ENCODE peak calls at places on chromosomes 13 and 19, in eight cellular contexts. V is transverse colon, S is bronchial epithelial cell, N is cardiac fibroblast, J is fibroblast of mammary gland, E is fibroblast of lung, O is AG09309, R is astrocyte of the cerebellum. I is an unnamed sample.

GRCh38 chr13:24651718-24652345 is 28.4 kb upstream of the ATP12A start:
- DNase-seq in V (peak), S (peak), N (no peak), J (no peak), E (no peak), O (no peak), R (no peak), I (no peak)

GRCh38 chr13:30339721-30340366 is 32.5 kb upstream of the KATNAL1 start:
- DNase-seq in V (no peak), S (no peak), N (peak), J (peak), E (no peak), O (no peak), R (no peak), I (peak)

GRCh38 chr13:22278336-22278929 is 607.6 kb downstream of the FGF9 start:
- DNase-seq in V (peak), S (peak), N (peak), J (peak), E (peak), O (no peak), R (no peak), I (no peak)

GRCh38 chr13:33353210-33353609 is 67.7 kb upstream of the STARD13 start:
- DNase-seq in V (peak), S (no peak), N (no peak), J (no peak), E (no peak), O (no peak), R (no peak), I (peak)

GRCh38 chr19:13622727-13623126 is 116.4 kb upstream of the CACNA1A start:
- DNase-seq in V (no peak), S (no peak), N (no peak), J (no peak), E (no peak), O (no peak), R (no peak), I (no peak)

GRCh38 chr19:38266981-38267597 is 2.7 kb downstream of the SPINT2 start:
- DNase-seq in V (peak), S (peak), N (peak), J (no peak), E (peak), O (no peak), R (no peak), I (peak)

GRCh38 chr19:44732235-44733014 is 16.1 kb upstream of the BCL3 start:
- DNase-seq in V (no peak), S (no peak), N (no peak), J (no peak), E (no peak), O (no peak), R (no peak), I (no peak)

GRCh38 chr19:45419396-45419795 is 4.3 kb downstream of the ERCC1 start:
- DNase-seq in V (peak), S (no peak), N (no peak), J (no peak), E (no peak), O (no peak), R (no peak), I (no peak)

GRCh38 chr13:110037925-110038573 is 251.7 kb upstream of the IRS2 start:
- DNase-seq in V (no peak), S (no peak), N (no peak), J (no peak), E (no peak), O (no peak), R (no peak), I (no peak)

GRCh38 chr13:68056816-68057710 is 826.9 kb upstream of the PCDH9 start:
- DNase-seq in V (peak), S (peak), N (peak), J (peak), E (peak), O (no peak), R (peak), I (peak)

GRCh38 chr19:15871570-15871969 is 26.3 kb downstream of the CYP4F2 start:
- DNase-seq in V (peak), S (no peak), N (no peak), J (no peak), E (no peak), O (no peak), R (no peak), I (no peak)

GRCh38 chr19:44794610-44795009 is 14.3 kb upstream of the BCAM start:
- DNase-seq in V (no peak), S (no peak), N (no peak), J (no peak), E (no peak), O (no peak), R (no peak), I (no peak)

GRCh38 chr13:112333756-112334543 is 42.2 kb upstream of the SPACA7 start:
- DNase-seq in V (no peak), S (no peak), N (no peak), J (peak), E (no peak), O (no peak), R (no peak), I (no peak)

GRCh38 chr19:40610396-40611064 is 9.4 kb downstream of the LTBP4 start:
- DNase-seq in V (peak), S (peak), N (no peak), J (no peak), E (no peak), O (no peak), R (no peak), I (no peak)

GRCh38 chr13:106471957-106472543 is 63.4 kb downstream of the EFNB2 start:
- DNase-seq in V (peak), S (peak), N (peak), J (peak), E (peak), O (peak), R (peak), I (peak)

GRCh38 chr13:88623150-88623549 is 952.0 kb downstream of the SLITRK5 start:
- DNase-seq in V (no peak), S (peak), N (no peak), J (no peak), E (no peak), O (no peak), R (no peak), I (peak)

GRCh38 chr13:50400930-50401553 is 385.8 kb downstream of the KCNRG start:
- DNase-seq in V (no peak), S (peak), N (peak), J (peak), E (peak), O (peak), R (no peak), I (peak)

GRCh38 chr19:30229524-30230174 is 142.5 kb upstream of the ZNF536 start:
- DNase-seq in V (no peak), S (no peak), N (no peak), J (no peak), E (no peak), O (no peak), R (no peak), I (no peak)

GRCh38 chr19:46372901-46373572 is 26.1 kb downstream of the PPP5C start:
- DNase-seq in V (no peak), S (peak), N (peak), J (peak), E (no peak), O (no peak), R (no peak), I (peak)

GRCh38 chr19:34320277-34320676 is 44.7 kb upstream of the GPI start:
- DNase-seq in V (no peak), S (no peak), N (no peak), J (no peak), E (no peak), O (no peak), R (no peak), I (no peak)

GRCh38 chr19:2969104-2969504 is 8.3 kb upstream of the TLE6 start:
- DNase-seq in V (peak), S (no peak), N (peak), J (peak), E (peak), O (no peak), R (no peak), I (peak)

GRCh38 chr13:77460195-77460594 is 75.3 kb upstream of the SCEL start:
- DNase-seq in V (no peak), S (no peak), N (peak), J (peak), E (peak), O (no peak), R (no peak), I (peak)

GRCh38 chr13:72952529-72953141 is 106.2 kb upstream of the KLF5 start:
- DNase-seq in V (no peak), S (peak), N (no peak), J (no peak), E (no peak), O (no peak), R (no peak), I (no peak)

GRCh38 chr19:5339950-5340636 is 519 bp downstream of the PTPRS start:
- DNase-seq in V (no peak), S (no peak), N (no peak), J (no peak), E (no peak), O (no peak), R (no peak), I (no peak)

GRCh38 chr13:26968431-26969335 is 202.9 kb downstream of the USP12 start:
- DNase-seq in V (peak), S (no peak), N (no peak), J (peak), E (no peak), O (no peak), R (no peak), I (no peak)

GRCh38 chr13:52053460-52053859 is 29.0 kb downstream of the UTP14C start:
- DNase-seq in V (no peak), S (peak), N (peak), J (no peak), E (no peak), O (no peak), R (no peak), I (no peak)

GRCh38 chr19:4707322-4707721 is 16.3 kb downstream of the DPP9 start:
- DNase-seq in V (no peak), S (no peak), N (no peak), J (no peak), E (no peak), O (no peak), R (no peak), I (no peak)

GRCh38 chr13:50208826-50209335 is 193.6 kb downstream of the KCNRG start:
- DNase-seq in V (peak), S (peak), N (peak), J (peak), E (peak), O (peak), R (peak), I (peak)

GRCh38 chr13:108220042-108220441 is 1.9 kb downstream of the ABHD13 start:
- DNase-seq in V (peak), S (peak), N (no peak), J (no peak), E (no peak), O (no peak), R (no peak), I (no peak)

GRCh38 chr13:46179576-46180368 is 2.2 kb downstream of the LCP1 start:
- DNase-seq in V (peak), S (no peak), N (no peak), J (no peak), E (no peak), O (no peak), R (no peak), I (no peak)

GRCh38 chr13:38662362-38662761 is 24.5 kb upstream of the FREM2 start:
- DNase-seq in V (no peak), S (peak), N (peak), J (peak), E (peak), O (no peak), R (peak), I (peak)

GRCh38 chr19:41994521-41994971 is 516 bp upstream of the ATP1A3 start:
- DNase-seq in V (no peak), S (no peak), N (no peak), J (no peak), E (no peak), O (no peak), R (no peak), I (no peak)

GRCh38 chr13:23934481-23934880 is 37.2 kb upstream of the C1QTNF9B start:
- DNase-seq in V (no peak), S (no peak), N (no peak), J (peak), E (peak), O (peak), R (peak), I (peak)

GRCh38 chr13:24511019-24511823 is 1.4 kb downstream of the PARP4 start:
- DNase-seq in V (peak), S (peak), N (peak), J (peak), E (peak), O (peak), R (peak), I (peak)

GRCh38 chr13:20016649-20017364 is 58.3 kb downstream of the ZMYM2 start:
- DNase-seq in V (no peak), S (no peak), N (no peak), J (no peak), E (no peak), O (no peak), R (no peak), I (no peak)

GRCh38 chr13:60138674-60139073 is 25.1 kb downstream of the DIAPH3 start:
- DNase-seq in V (no peak), S (no peak), N (no peak), J (no peak), E (no peak), O (no peak), R (no peak), I (no peak)

GRCh38 chr13:60137911-60138570 is 25.7 kb downstream of the DIAPH3 start:
- DNase-seq in V (no peak), S (no peak), N (no peak), J (no peak), E (no peak), O (no peak), R (no peak), I (no peak)

GRCh38 chr13:60139272-60139671 is 24.5 kb downstream of the DIAPH3 start:
- DNase-seq in V (no peak), S (peak), N (no peak), J (no peak), E (no peak), O (no peak), R (no peak), I (no peak)

GRCh38 chr13:60135344-60135743 is 28.4 kb downstream of the DIAPH3 start:
- DNase-seq in V (no peak), S (no peak), N (no peak), J (no peak), E (no peak), O (no peak), R (no peak), I (no peak)

DNA sequence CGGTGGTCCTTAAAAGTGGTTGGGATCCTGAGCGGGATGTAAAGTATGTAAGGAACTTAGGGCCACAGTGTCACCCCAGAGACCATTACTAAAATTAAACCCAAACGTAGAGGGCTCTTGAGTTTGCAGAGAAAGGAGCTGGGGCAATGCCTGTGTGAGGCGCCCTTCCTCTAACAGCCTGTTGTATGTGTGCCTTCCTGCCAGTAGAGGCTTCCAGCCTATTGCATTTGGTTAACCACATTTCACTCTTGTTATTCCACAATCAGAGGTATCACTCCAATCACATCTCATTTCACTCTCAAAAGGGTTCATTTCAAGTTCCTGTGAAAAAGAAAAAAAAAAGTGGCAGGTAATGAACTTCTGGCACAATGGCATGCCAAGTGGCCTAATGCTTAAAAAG is 29.4 kb downstream of the DIAPH3 start:
- DNase-seq in V (no peak), S (no peak), N (peak), J (peak), E (peak), O (no peak), R (no peak), I (peak)
- TF ChIP-seq CTCF in V (no peak), S (no peak), N (peak), J (peak), E (peak), O (peak), R (peak), I (peak)

GRCh38 chr19:10816691-10817090 is 19.3 kb downstream of the TMED1 start:
- DNase-seq in V (no peak), S (no peak), N (no peak), J (no peak), E (no peak), O (no peak), R (no peak), I (no peak)
- H3K4me3 ChIP-seq in V (no peak), S (no peak), N (peak), J (peak), E (peak), O (peak), R (no peak), I (peak)

GRCh38 chr19:48830088-48830487 is 6.2 kb downstream of the HSD17B14 start:
- DNase-seq in V (no peak), S (no peak), N (no peak), J (no peak), E (no peak), O (no peak), R (no peak), I (no peak)

GRCh38 chr19:48821633-48822032 is 10.8 kb upstream of the BCAT2 start:
- DNase-seq in V (no peak), S (no peak), N (no peak), J (no peak), E (no peak), O (no peak), R (no peak), I (no peak)

GRCh38 chr19:48822514-48822913 is 11.7 kb upstream of the BCAT2 start:
- DNase-seq in V (no peak), S (no peak), N (no peak), J (no peak), E (no peak), O (no peak), R (no peak), I (no peak)

GRCh38 chr19:48830965-48831364 is 5.3 kb downstream of the HSD17B14 start:
- DNase-seq in V (no peak), S (no peak), N (no peak), J (no peak), E (no peak), O (no peak), R (no peak), I (no peak)

DNA sequence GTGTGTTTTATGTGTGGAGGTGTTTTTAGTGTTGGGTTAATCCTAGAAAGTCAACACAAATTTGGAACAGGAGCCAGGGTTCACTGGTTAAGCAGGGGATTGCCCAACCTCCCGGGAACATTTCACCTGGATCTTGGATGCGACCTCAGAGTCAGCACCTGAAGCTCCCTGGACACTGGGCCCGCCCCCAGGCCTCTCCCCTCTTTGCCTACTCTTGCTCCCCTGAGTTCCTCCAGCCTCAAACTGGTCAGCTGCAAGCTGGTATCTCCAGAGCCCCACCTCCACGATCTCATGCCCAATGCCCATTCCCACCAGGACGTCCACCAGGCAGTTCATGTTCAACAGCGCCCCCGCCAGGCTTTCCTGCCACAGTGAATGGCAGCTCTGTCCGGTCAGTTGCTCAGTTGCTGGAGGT is 9.7 kb downstream of the HSD17B14 start:
- DNase-seq in V (peak), S (no peak), N (no peak), J (no peak), E (no peak), O (no peak), R (no peak), I (no peak)
- TF ChIP-seq CTCF in V (peak), S (peak), N (peak), J (peak), E (no peak), O (peak), R (no peak), I (peak)

DNA sequence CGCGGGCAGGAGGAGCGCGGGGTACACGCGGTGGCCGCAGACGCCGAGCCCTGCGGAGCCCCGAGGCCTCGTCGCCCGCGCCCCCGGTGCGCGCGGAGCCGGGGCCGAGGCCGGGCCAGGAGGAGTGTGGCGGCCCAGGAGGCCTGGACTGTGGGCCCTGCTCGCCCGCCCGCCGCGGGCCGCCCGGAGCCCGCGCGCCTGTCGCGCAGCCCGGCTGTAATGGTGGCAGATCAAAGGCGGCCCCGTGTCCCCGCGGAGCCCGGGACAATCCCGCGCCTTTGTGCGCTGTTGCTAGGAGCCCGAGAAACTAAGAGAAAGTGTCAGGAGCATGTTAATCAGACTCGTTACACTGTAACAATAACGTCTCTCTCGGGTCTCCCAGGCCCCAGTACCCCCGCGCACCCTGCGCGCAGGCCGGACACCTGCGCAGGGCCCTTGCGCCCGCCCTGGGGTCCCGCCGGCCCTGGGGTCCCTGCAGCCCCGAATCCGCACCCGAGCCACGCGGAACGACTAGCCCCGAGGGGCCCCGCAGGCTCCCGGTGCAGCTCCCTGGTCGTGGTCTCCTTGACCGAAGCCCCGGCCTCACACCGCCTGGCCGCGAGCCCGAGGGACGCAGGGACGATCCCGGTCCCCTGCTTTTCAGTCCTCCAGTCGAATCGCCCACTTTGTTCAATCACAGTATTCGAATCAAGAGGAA is 75.4 kb downstream of the ZIC5 start:
- DNase-seq in V (no peak), S (no peak), N (no peak), J (no peak), E (no peak), O (no peak), R (no peak), I (no peak)
- H3K4me3 ChIP-seq in V (no peak), S (no peak), N (no peak), J (no peak), E (no peak), O (no peak), R (no peak), I (no peak)

GRCh38 chr13:102781591-102781990 is 8.0 kb upstream of the TEX30 start:
- DNase-seq in V (no peak), S (no peak), N (no peak), J (no peak), E (no peak), O (no peak), R (no peak), I (no peak)
- TF ChIP-seq CTCF in V (no peak), S (no peak), N (no peak), J (no peak), E (no peak), O (no peak), R (no peak), I (no peak)

GRCh38 chr19:35346193-35347052 is 1.3 kb upstream of the FFAR1 start:
- DNase-seq in V (peak), S (no peak), N (no peak), J (no peak), E (no peak), O (no peak), R (no peak), I (no peak)
- H3K4me3 ChIP-seq in V (no peak), S (no peak), N (no peak), J (no peak), E (no peak), O (no peak), R (no peak), I (no peak)